ENCODE peak calls at places on chromosomes 11 and 22, in five cellular contexts. H is NT2/D1, N is HEK293T, M is GM12878, A is H1. E is an unnamed sample.

GRCh38 chr22:50403701-50404101 is 60.6 kb downstream of the PPP6R2 start:
- DNase-seq in N (no peak), H (no peak), M (no peak), A (no peak), E (no peak)

GRCh38 chr11:91047882-91048281 is 825.0 kb upstream of the CHORDC1 start:
- DNase-seq in A (no peak), H (no peak), M (no peak), N (no peak), E (no peak)

GRCh38 chr11:102225689-102226562 is 91.4 kb upstream of the BIRC3 start:
- DNase-seq in M (no peak), N (no peak), H (no peak), A (no peak), E (peak; percentile 28)

GRCh38 chr22:23235425-23235824 is 55.1 kb downstream of the BCR start:
- DNase-seq in N (no peak), A (no peak), H (no peak), M (no peak), E (no peak)

GRCh38 chr11:103988595-103988969 is 47.9 kb upstream of the DDI1 start:
- DNase-seq in A (no peak), N (no peak), M (no peak), H (no peak), E (no peak)

GRCh38 chr22:49934144-49934890 is 15.9 kb downstream of the CRELD2 start:
- DNase-seq in N (no peak), H (no peak), A (no peak), M (no peak), E (no peak)

GRCh38 chr11:120339394-120339890 is 3.2 kb downstream of the ARHGEF12 start:
- DNase-seq in A (no peak), H (no peak), N (no peak), M (no peak), E (peak; percentile 40)

GRCh38 chr11:131980878-131981668 is 610.7 kb downstream of the NTM start:
- DNase-seq in H (no peak), N (no peak), A (no peak), M (no peak), E (no peak)

GRCh38 chr22:23812378-23812777 is 25.6 kb downstream of the SMARCB1 start:
- DNase-seq in H (no peak), M (no peak), N (no peak), A (no peak), E (no peak)

GRCh38 chr11:44631831-44632230 is 66.4 kb downstream of the CD82 start:
- DNase-seq in H (no peak), M (no peak), N (no peak), A (no peak), E (no peak)

DNA sequence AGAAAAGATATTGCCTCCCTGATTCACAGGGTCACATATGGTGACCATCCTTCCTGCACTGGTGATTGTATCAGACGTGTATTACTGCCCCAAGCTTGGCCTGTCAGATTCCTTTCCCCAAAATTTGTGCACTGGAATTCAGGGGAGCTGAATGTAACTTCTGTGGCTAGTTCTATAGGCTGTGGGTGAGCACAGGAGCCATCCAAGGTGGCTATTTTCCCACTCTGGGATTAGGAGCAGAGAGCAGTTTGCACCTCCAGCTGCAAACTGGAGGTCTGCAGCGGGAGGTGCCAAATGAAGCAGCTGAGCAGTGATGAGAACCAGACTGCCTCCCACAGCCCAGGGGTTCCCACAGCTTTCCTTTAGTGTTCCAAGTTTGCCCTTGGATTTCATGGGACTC is 124.2 kb upstream of the PITPNB start:
- DNase-seq in M (no peak), A (no peak), H (no peak), N (no peak), E (no peak)
- TF ChIP-seq SUZ12 in M (no peak), A (no peak), H (no peak), N (no peak), E (no peak)

GRCh38 chr11:82872377-82873150 is 27.7 kb downstream of the PRCP start:
- DNase-seq in N (no peak), H (no peak), M (no peak), A (no peak), E (no peak)

GRCh38 chr11:82869657-82870056 is 30.6 kb downstream of the PRCP start:
- DNase-seq in M (no peak), A (no peak), N (no peak), H (no peak), E (no peak)

GRCh38 chr11:82873919-82874333 is 26.3 kb downstream of the PRCP start:
- DNase-seq in A (no peak), N (no peak), M (no peak), H (no peak), E (no peak)

GRCh38 chr11:82874646-82875523 is 25.3 kb downstream of the PRCP start:
- DNase-seq in M (no peak), H (no peak), A (no peak), N (no peak), E (no peak)

DNA sequence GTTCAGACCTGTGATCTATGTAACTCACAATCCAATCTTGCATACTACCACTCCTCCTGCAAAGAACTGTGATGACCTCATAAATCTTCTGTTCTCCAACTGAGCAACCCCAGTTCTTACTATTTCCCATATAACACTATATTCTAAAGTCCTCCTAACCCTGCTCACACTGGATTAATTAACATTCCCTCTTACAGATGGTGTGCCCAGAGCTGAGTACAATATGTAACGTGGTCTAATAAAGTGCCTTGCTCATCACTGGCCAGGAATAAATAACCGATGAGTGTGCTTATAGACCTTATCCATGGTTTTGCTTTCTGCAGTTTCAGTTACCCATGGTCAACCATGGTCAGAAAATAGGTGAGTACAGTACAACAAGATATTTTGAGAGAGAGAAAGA is 28.6 kb downstream of the PRCP start:
- DNase-seq in H (no peak), M (no peak), A (no peak), N (no peak), E (no peak)
- TF ChIP-seq SUZ12 in H (no peak), M (no peak), A (no peak), N (no peak), E (no peak)

DNA sequence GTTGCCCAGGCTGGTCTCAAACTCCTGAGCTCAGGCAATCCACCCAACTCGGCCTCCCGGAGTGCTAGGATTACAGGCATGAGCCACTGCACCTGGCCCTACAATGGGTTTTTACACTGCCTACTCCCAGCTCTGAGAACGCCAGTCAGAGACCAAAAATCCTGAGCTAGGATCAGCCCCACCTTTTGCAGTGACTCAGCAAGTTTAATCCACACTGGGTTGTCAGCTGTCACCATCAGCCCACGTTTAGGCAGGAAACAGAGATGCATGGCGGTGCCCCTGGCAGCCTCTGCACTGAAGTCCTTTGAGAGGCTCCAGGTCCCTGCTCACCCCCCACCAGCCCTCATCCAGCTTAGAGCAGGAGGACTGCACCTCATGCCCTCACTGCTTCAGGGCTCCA is 117.6 kb downstream of the ARHGAP8 start:
- DNase-seq in A (no peak), H (no peak), M (no peak), N (no peak), E (no peak)
- TF ChIP-seq SUZ12 in A (no peak), H (no peak), M (no peak), N (no peak), E (no peak)

DNA sequence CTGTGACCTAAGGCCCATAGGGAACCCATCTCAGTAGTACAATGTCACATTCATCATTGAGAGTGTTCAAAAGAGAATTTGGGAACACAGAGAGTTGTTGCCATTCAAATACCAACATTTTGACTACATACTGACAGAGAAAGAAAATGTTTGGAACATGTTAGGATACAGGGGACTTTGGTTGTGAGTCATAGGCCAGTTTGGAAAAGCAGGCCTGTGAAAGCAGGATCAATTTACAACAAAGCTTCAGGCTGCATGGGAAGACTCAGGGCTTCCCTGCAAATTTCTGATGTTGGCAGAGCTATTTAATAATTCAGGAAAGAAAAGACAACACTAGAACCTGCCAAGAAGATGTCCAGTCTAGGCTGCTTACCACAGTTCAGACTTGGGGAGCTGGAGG is 374 bp downstream of the NLRP10 start:
- DNase-seq in A (no peak), M (no peak), H (no peak), N (no peak), E (no peak)
- TF ChIP-seq SUZ12 in A (no peak), M (no peak), H (no peak), N (no peak), E (no peak)

GRCh38 chr11:114168086-114168448 is 108.6 kb downstream of the ZBTB16 start:
- DNase-seq in A (no peak), H (no peak), M (no peak), N (no peak), E (no peak)

GRCh38 chr11:114167355-114168085 is 108.0 kb downstream of the ZBTB16 start:
- DNase-seq in H (no peak), N (no peak), M (no peak), A (no peak), E (no peak)

GRCh38 chr11:114165326-114166230 is 106.1 kb downstream of the ZBTB16 start:
- DNase-seq in A (no peak), M (no peak), N (no peak), H (no peak), E (no peak)

GRCh38 chr11:114166389-114166788 is 106.9 kb downstream of the ZBTB16 start:
- DNase-seq in M (no peak), A (no peak), N (no peak), H (no peak), E (no peak)

DNA sequence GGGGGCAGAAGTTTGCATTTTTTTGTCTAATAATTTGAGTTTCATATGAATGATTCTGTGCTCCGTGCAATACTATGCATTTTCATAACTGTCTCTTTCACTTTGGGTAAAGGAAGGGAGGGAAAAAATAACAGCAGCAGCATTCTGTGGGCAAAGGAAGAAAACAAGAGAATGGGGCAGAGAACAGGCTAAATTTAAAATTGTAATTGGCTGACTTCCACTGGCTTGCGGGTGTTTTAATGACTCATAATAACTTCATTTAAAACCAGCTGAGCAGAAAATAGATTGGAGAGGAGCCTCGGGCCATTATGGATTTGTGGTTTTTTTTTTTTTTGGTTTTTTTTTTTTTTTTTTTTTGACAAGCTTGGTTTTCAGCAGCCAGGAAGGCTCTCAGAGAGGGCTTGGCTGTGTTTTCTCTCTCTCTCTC is 107.4 kb downstream of the ZBTB16 start:
- DNase-seq in A (no peak), H (no peak), M (no peak), N (no peak), E (no peak)
- TF ChIP-seq SUZ12 in A (no peak), H (no peak), M (no peak), N (no peak), E (no peak)

DNA sequence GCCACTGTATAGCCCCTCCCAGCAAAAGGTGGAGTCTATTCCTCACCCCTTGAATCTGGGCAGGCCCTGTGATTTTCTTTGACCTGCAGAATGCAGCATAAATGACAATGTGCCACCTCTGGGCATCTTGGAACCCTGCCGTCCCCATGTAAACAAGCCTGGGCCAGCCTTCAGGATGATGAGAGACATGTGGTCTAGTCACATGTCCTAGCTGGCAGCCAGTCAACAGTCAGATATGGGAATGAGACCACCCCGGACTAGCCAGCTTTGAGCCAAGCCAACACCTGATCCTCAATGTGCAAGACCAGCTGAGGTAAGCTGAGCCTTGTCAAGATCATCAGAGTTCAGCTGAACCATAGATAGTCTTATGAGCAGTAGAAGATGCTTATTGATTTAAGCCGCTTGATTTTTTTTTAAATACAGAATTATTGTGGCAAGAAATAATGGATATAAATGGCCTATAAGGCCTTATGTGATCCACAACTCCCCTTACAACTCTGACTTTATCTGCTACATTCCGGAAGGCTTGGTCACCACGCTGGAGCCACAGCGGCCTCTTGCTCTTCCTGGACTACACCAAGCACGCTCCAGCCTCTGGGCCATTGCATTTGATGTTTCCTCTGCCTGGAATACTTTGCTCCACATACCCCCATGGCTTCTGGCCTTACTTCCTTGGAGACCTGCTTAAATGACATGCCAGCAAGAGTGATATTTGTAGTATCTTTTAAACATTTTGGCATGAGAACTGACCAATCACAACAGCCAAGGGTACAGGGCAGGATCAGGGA is 225.9 kb upstream of the SESN3 start:
- DNase-seq in A (no peak), H (no peak), M (no peak), N (no peak), E (no peak)
- TF ChIP-seq SUZ12 in A (no peak), H (no peak), M (no peak), N (no peak), E (no peak)

E was measured in HepG2.